ENCODE peak calls at places on chromosome 9, in ten cellular contexts. I is IMR-90, B is RWPE1, C is choroid plexus epithelial cell, V is uterus, R is body of pancreas, X is astrocyte of the cerebellum, S is stomach, P is cardiac muscle cell, E is mesothelial cell of epicardium. H is an unnamed sample.

GRCh38 chr9:37486256-37486615 is 488 bp downstream of the POLR1E start:
- DNase-seq in C (no peak), X (no peak), V (no peak), I (no peak), S (no peak), B (no peak), P (no peak), R (no peak), E (no peak), H (no peak)

GRCh38 chr9:123356851-123357747 is 1.1 kb downstream of the CRB2 start:
- DNase-seq in B (no peak), X (no peak), E (no peak), V (no peak), S (no peak), P (no peak), I (no peak), R (no peak), C (no peak), H (no peak)

GRCh38 chr9:111943746-111944145 is 47.1 kb downstream of the UGCG start:
- DNase-seq in X (no peak), E (no peak), I (no peak), S (no peak), B (no peak), C (no peak), P (no peak), R (no peak), V (no peak), H (no peak)

GRCh38 chr9:122445155-122445749 is 32.5 kb downstream of the OR1J1 start:
- DNase-seq in R (no peak), C (peak), V (no peak), S (no peak), X (peak), B (no peak), E (no peak), P (peak), I (peak), H (no peak)

GRCh38 chr9:100700689-100701318 is 122.9 kb downstream of the CAVIN4 start:
- DNase-seq in P (peak), V (no peak), S (no peak), B (no peak), I (peak), C (peak), X (no peak), E (no peak), R (peak), H (peak)

GRCh38 chr9:135792268-135793128 is 90.5 kb downstream of the KCNT1 start:
- DNase-seq in C (no peak), V (no peak), B (no peak), E (no peak), I (no peak), P (no peak), S (no peak), R (no peak), X (no peak), H (no peak)

GRCh38 chr9:13717356-13718057 is 438.0 kb upstream of the MPDZ start:
- DNase-seq in R (no peak), C (peak), S (no peak), V (no peak), P (peak), X (no peak), E (no peak), B (no peak), I (peak), H (no peak)

GRCh38 chr9:94065535-94065961 is 18.7 kb upstream of the PTPDC1 start:
- DNase-seq in I (peak), P (peak), R (peak), S (peak), E (peak), V (peak), C (peak), X (peak), B (peak), H (peak)

GRCh38 chr9:93031629-93032431 is 26.7 kb upstream of the SUSD3 start:
- DNase-seq in E (no peak), S (no peak), C (no peak), R (no peak), V (no peak), B (peak), X (no peak), P (no peak), I (no peak), H (peak)

GRCh38 chr9:4068914-4069313 is 231.0 kb downstream of the GLIS3 start:
- DNase-seq in P (no peak), S (no peak), B (no peak), C (no peak), E (no peak), R (no peak), X (no peak), I (no peak), V (no peak), H (no peak)

GRCh38 chr9:134339183-134339806 is 13.0 kb downstream of the RXRA start:
- DNase-seq in P (peak), R (peak), B (no peak), E (no peak), X (no peak), I (peak), C (no peak), V (no peak), S (peak), H (no peak)
- TF ChIP-seq CTCF in P (no peak), R (no peak), B (no peak), E (no peak), X (no peak), I (no peak), C (no peak), V (no peak), S (no peak), H (no peak)

GRCh38 chr9:127541865-127542264 is 70.2 kb upstream of the STXBP1 start:
- DNase-seq in E (no peak), S (no peak), B (no peak), P (peak), V (peak), X (no peak), C (no peak), I (no peak), R (no peak), H (peak)

GRCh38 chr9:127539259-127539981 is 72.7 kb upstream of the STXBP1 start:
- DNase-seq in R (no peak), X (no peak), E (no peak), I (peak), B (no peak), S (no peak), P (peak), V (no peak), C (no peak), H (no peak)

GRCh38 chr9:127541176-127541575 is 70.9 kb upstream of the STXBP1 start:
- DNase-seq in R (no peak), E (no peak), P (no peak), I (no peak), V (no peak), C (no peak), B (no peak), X (no peak), S (no peak), H (no peak)

GRCh38 chr9:127539982-127540663 is 72.0 kb upstream of the STXBP1 start:
- DNase-seq in E (no peak), B (no peak), P (no peak), S (peak), I (no peak), R (peak), X (no peak), V (no peak), C (no peak), H (no peak)

DNA sequence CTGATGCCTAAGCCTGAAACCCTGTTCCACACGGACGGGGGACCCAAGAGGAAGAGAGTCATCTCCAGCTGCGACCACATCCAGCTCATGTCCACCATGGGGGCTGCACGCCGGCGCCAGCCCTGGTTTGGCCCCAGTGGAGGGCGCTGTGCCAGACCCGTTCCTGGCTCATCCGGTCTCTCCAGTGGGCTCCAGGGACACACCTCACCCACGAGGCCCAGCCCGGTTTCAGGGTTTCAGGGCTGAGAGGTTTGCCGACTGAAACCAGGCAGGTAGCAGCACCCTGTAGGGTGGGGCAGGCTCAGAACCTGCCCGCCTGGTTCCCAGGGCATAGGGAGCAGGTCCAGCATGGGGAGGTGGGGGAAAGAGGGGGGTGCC is 71.4 kb upstream of the STXBP1 start:
- DNase-seq in B (no peak), S (peak), R (peak), P (no peak), I (no peak), E (no peak), C (no peak), X (no peak), V (no peak), H (no peak)
- TF ChIP-seq CTCF in B (no peak), S (no peak), R (no peak), P (no peak), I (no peak), E (no peak), C (no peak), X (no peak), V (no peak), H (no peak)

GRCh38 chr9:6945871-6946270 is 188.1 kb downstream of the KDM4C start:
- DNase-seq in C (no peak), E (no peak), V (no peak), I (no peak), P (no peak), B (no peak), X (no peak), S (no peak), R (no peak), H (no peak)

GRCh38 chr9:6942406-6942805 is 184.6 kb downstream of the KDM4C start:
- DNase-seq in S (no peak), E (no peak), X (no peak), C (no peak), V (no peak), R (no peak), B (no peak), I (no peak), P (no peak), H (no peak)

GRCh38 chr9:6944896-6945295 is 187.1 kb downstream of the KDM4C start:
- DNase-seq in I (peak), C (peak), E (no peak), R (no peak), V (no peak), S (no peak), P (no peak), X (no peak), B (no peak), H (peak)

GRCh38 chr9:6943293-6943692 is 185.5 kb downstream of the KDM4C start:
- DNase-seq in C (no peak), I (no peak), R (no peak), X (no peak), B (no peak), S (no peak), V (no peak), E (no peak), P (no peak), H (no peak)

GRCh38 chr9:6944093-6944551 is 186.3 kb downstream of the KDM4C start:
- DNase-seq in B (peak), I (peak), S (no peak), C (peak), R (no peak), V (no peak), P (peak), X (peak), E (no peak), H (peak)
- TF ChIP-seq CTCF in B (peak), I (no peak), S (no peak), C (peak), R (peak), V (no peak), P (no peak), X (no peak), E (no peak), H (no peak)

GRCh38 chr9:127982912-127983311 is 2.1 kb upstream of the EEIG1 start:
- DNase-seq in R (no peak), S (no peak), I (no peak), V (no peak), C (no peak), E (no peak), B (no peak), P (no peak), X (no peak), H (no peak)

GRCh38 chr9:127980706-127981558 is at the start of gene EEIG1:
- DNase-seq in E (peak), I (peak), C (peak), R (peak), B (peak), S (peak), X (peak), P (peak), V (peak), H (peak)

GRCh38 chr9:127979333-127980055 is 1.3 kb downstream of the EEIG1 start:
- DNase-seq in E (no peak), X (no peak), V (peak), R (peak), B (no peak), C (peak), P (peak), I (peak), S (peak), H (peak)

GRCh38 chr9:127980056-127980705 is 608 bp downstream of the EEIG1 start:
- DNase-seq in I (no peak), E (no peak), X (no peak), P (no peak), R (peak), S (peak), B (no peak), V (peak), C (peak), H (peak)

DNA sequence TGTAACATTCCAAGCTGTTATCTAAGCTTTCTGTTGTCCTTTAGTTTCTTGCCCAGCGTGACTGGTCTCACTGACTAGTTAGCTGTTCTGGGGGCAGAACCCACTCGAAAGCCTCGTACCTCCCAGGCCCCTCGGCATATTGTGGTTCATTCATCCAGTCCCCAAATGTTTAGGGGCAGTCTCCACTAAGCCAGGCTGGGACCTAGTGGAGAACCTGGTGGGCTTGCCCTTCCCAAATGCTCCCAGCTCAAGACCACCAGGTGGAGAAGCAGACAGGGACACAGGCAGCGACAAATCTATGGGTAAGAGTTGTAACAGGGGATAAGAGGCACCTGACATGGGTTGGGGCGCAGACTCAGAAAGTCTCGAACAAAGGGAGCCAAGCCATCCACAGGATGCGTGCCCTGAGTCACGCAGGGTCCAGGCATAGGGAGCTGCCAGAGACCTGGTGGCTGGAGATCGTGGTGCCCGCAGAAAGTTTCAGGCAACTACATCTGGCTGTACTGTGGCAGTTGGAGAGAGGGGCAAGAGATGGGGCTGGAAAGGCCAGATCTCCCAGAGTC is 851 bp upstream of the EEIG1 start:
- DNase-seq in P (no peak), E (no peak), C (no peak), R (no peak), X (no peak), B (no peak), S (no peak), I (no peak), V (no peak), H (no peak)
- TF ChIP-seq CTCF in P (no peak), E (no peak), C (no peak), R (no peak), X (no peak), B (no peak), S (no peak), I (no peak), V (no peak), H (no peak)

GRCh38 chr9:116904165-116904564 is 217.1 kb downstream of the TRIM32 start:
- DNase-seq in C (no peak), P (no peak), E (no peak), I (no peak), S (no peak), V (no peak), R (no peak), B (no peak), X (no peak), H (no peak)
- TF ChIP-seq CTCF in C (no peak), P (no peak), E (no peak), I (no peak), S (no peak), V (no peak), R (no peak), B (no peak), X (no peak), H (no peak)

H was measured in MCF 10A.